ENCODE peak calls at places on chromosomes 16 and 17, in four cellular contexts. One of them, this sample, is unnamed.

GRCh38 chr17:81161536-81161935 is 3.8 kb upstream of the PVALEF start:
- DNase-seq in cardiac fibroblast: no peak
- DNase-seq in activated CD8-positive, alpha-beta memory T cell treated with anti-CD3 and anti-CD28 coated beads, Interleukin-2, amount 10 ng/mL, durations not matched to agents 7 days and 5 days: no peak
- DNase-seq in activated naive CD4-positive, alpha-beta T cell treated with anti-CD3 and anti-CD28 coated beads for 36 hours: no peak
- DNase-seq in this sample: no peak

GRCh38 chr16:85583491-85584181 is 29.5 kb upstream of the GSE1 start:
- DNase-seq in cardiac fibroblast: peak; percentile 63
- DNase-seq in activated CD8-positive, alpha-beta memory T cell treated with anti-CD3 and anti-CD28 coated beads, Interleukin-2, amount 10 ng/mL, durations not matched to agents 7 days and 5 days: no peak
- DNase-seq in activated naive CD4-positive, alpha-beta T cell treated with anti-CD3 and anti-CD28 coated beads for 36 hours: peak; percentile 33
- DNase-seq in this sample: no peak

GRCh38 chr16:75648265-75649076 is 898 bp downstream of the TERF2IP start:
- DNase-seq in cardiac fibroblast: peak; percentile 75
- DNase-seq in activated CD8-positive, alpha-beta memory T cell treated with anti-CD3 and anti-CD28 coated beads, Interleukin-2, amount 10 ng/mL, durations not matched to agents 7 days and 5 days: peak; percentile 92
- DNase-seq in activated naive CD4-positive, alpha-beta T cell treated with anti-CD3 and anti-CD28 coated beads for 36 hours: peak; percentile 93
- DNase-seq in this sample: peak; percentile 83

GRCh38 chr17:2122641-2123302 is 67.9 kb downstream of the HIC1 start:
- DNase-seq in cardiac fibroblast: peak; percentile 91
- DNase-seq in activated CD8-positive, alpha-beta memory T cell treated with anti-CD3 and anti-CD28 coated beads, Interleukin-2, amount 10 ng/mL, durations not matched to agents 7 days and 5 days: no peak
- DNase-seq in activated naive CD4-positive, alpha-beta T cell treated with anti-CD3 and anti-CD28 coated beads for 36 hours: no peak
- DNase-seq in this sample: peak; percentile 73

GRCh38 chr16:64489449-64489848 is 632.4 kb downstream of the CDH11 start:
- DNase-seq in cardiac fibroblast: no peak
- DNase-seq in activated CD8-positive, alpha-beta memory T cell treated with anti-CD3 and anti-CD28 coated beads, Interleukin-2, amount 10 ng/mL, durations not matched to agents 7 days and 5 days: no peak
- DNase-seq in activated naive CD4-positive, alpha-beta T cell treated with anti-CD3 and anti-CD28 coated beads for 36 hours: no peak
- DNase-seq in this sample: no peak

GRCh38 chr17:7019839-7020519 is 2.9 kb upstream of the BCL6B start:
- DNase-seq in cardiac fibroblast: peak; percentile 66
- DNase-seq in activated CD8-positive, alpha-beta memory T cell treated with anti-CD3 and anti-CD28 coated beads, Interleukin-2, amount 10 ng/mL, durations not matched to agents 7 days and 5 days: no peak
- DNase-seq in activated naive CD4-positive, alpha-beta T cell treated with anti-CD3 and anti-CD28 coated beads for 36 hours: no peak
- DNase-seq in this sample: peak; percentile 60

GRCh38 chr16:200388-200787 is 20.1 kb downstream of the HBQ1 start:
- DNase-seq in cardiac fibroblast: peak; percentile 41
- DNase-seq in activated CD8-positive, alpha-beta memory T cell treated with anti-CD3 and anti-CD28 coated beads, Interleukin-2, amount 10 ng/mL, durations not matched to agents 7 days and 5 days: no peak
- DNase-seq in activated naive CD4-positive, alpha-beta T cell treated with anti-CD3 and anti-CD28 coated beads for 36 hours: no peak
- DNase-seq in this sample: no peak

GRCh38 chr16:72620853-72621252 is 427.1 kb downstream of the ZFHX3 start:
- DNase-seq in cardiac fibroblast: no peak
- DNase-seq in activated CD8-positive, alpha-beta memory T cell treated with anti-CD3 and anti-CD28 coated beads, Interleukin-2, amount 10 ng/mL, durations not matched to agents 7 days and 5 days: no peak
- DNase-seq in activated naive CD4-positive, alpha-beta T cell treated with anti-CD3 and anti-CD28 coated beads for 36 hours: no peak
- DNase-seq in this sample: no peak

GRCh38 chr16:84604477-84605013 is 13.3 kb downstream of the COTL1 start:
- DNase-seq in cardiac fibroblast: no peak
- DNase-seq in activated CD8-positive, alpha-beta memory T cell treated with anti-CD3 and anti-CD28 coated beads, Interleukin-2, amount 10 ng/mL, durations not matched to agents 7 days and 5 days: no peak
- DNase-seq in activated naive CD4-positive, alpha-beta T cell treated with anti-CD3 and anti-CD28 coated beads for 36 hours: no peak
- DNase-seq in this sample: no peak

GRCh38 chr17:32627233-32628008 is 140.6 kb downstream of the CDK5R1 start:
- DNase-seq in cardiac fibroblast: peak; percentile 14
- DNase-seq in activated CD8-positive, alpha-beta memory T cell treated with anti-CD3 and anti-CD28 coated beads, Interleukin-2, amount 10 ng/mL, durations not matched to agents 7 days and 5 days: no peak
- DNase-seq in activated naive CD4-positive, alpha-beta T cell treated with anti-CD3 and anti-CD28 coated beads for 36 hours: no peak
- DNase-seq in this sample: no peak

GRCh38 chr17:46978489-46979022 is 497 bp downstream of the RPRML start:
- DNase-seq in cardiac fibroblast: no peak
- DNase-seq in activated CD8-positive, alpha-beta memory T cell treated with anti-CD3 and anti-CD28 coated beads, Interleukin-2, amount 10 ng/mL, durations not matched to agents 7 days and 5 days: no peak
- DNase-seq in activated naive CD4-positive, alpha-beta T cell treated with anti-CD3 and anti-CD28 coated beads for 36 hours: no peak
- DNase-seq in this sample: no peak

GRCh38 chr16:81558444-81559175 is 114.0 kb downstream of the CMIP start:
- DNase-seq in cardiac fibroblast: no peak
- DNase-seq in activated CD8-positive, alpha-beta memory T cell treated with anti-CD3 and anti-CD28 coated beads, Interleukin-2, amount 10 ng/mL, durations not matched to agents 7 days and 5 days: no peak
- DNase-seq in activated naive CD4-positive, alpha-beta T cell treated with anti-CD3 and anti-CD28 coated beads for 36 hours: no peak
- DNase-seq in this sample: no peak

GRCh38 chr17:27976331-27976730 is 66.1 kb upstream of the NLK start:
- DNase-seq in cardiac fibroblast: no peak
- DNase-seq in activated CD8-positive, alpha-beta memory T cell treated with anti-CD3 and anti-CD28 coated beads, Interleukin-2, amount 10 ng/mL, durations not matched to agents 7 days and 5 days: no peak
- DNase-seq in activated naive CD4-positive, alpha-beta T cell treated with anti-CD3 and anti-CD28 coated beads for 36 hours: no peak
- DNase-seq in this sample: no peak

GRCh38 chr16:55271945-55272513 is 52.0 kb upstream of the IRX6 start:
- DNase-seq in cardiac fibroblast: no peak
- DNase-seq in activated CD8-positive, alpha-beta memory T cell treated with anti-CD3 and anti-CD28 coated beads, Interleukin-2, amount 10 ng/mL, durations not matched to agents 7 days and 5 days: no peak
- DNase-seq in activated naive CD4-positive, alpha-beta T cell treated with anti-CD3 and anti-CD28 coated beads for 36 hours: no peak
- DNase-seq in this sample: no peak

GRCh38 chr17:54536306-54536705 is 364.3 kb upstream of the TOM1L1 start:
- DNase-seq in cardiac fibroblast: no peak
- DNase-seq in activated CD8-positive, alpha-beta memory T cell treated with anti-CD3 and anti-CD28 coated beads, Interleukin-2, amount 10 ng/mL, durations not matched to agents 7 days and 5 days: no peak
- DNase-seq in activated naive CD4-positive, alpha-beta T cell treated with anti-CD3 and anti-CD28 coated beads for 36 hours: no peak
- DNase-seq in this sample: no peak

GRCh38 chr17:12316021-12316420 is 295.3 kb downstream of the MAP2K4 start:
- DNase-seq in cardiac fibroblast: no peak
- DNase-seq in activated CD8-positive, alpha-beta memory T cell treated with anti-CD3 and anti-CD28 coated beads, Interleukin-2, amount 10 ng/mL, durations not matched to agents 7 days and 5 days: no peak
- DNase-seq in activated naive CD4-positive, alpha-beta T cell treated with anti-CD3 and anti-CD28 coated beads for 36 hours: no peak
- DNase-seq in this sample: no peak

GRCh38 chr16:5928476-5929055 is 831.0 kb upstream of the EEF2KMT start:
- DNase-seq in cardiac fibroblast: no peak
- DNase-seq in activated CD8-positive, alpha-beta memory T cell treated with anti-CD3 and anti-CD28 coated beads, Interleukin-2, amount 10 ng/mL, durations not matched to agents 7 days and 5 days: no peak
- DNase-seq in activated naive CD4-positive, alpha-beta T cell treated with anti-CD3 and anti-CD28 coated beads for 36 hours: no peak
- DNase-seq in this sample: no peak

GRCh38 chr16:31071861-31072260 is 2.2 kb downstream of the ZNF668 start:
- DNase-seq in cardiac fibroblast: peak; percentile 58
- DNase-seq in activated CD8-positive, alpha-beta memory T cell treated with anti-CD3 and anti-CD28 coated beads, Interleukin-2, amount 10 ng/mL, durations not matched to agents 7 days and 5 days: no peak
- DNase-seq in activated naive CD4-positive, alpha-beta T cell treated with anti-CD3 and anti-CD28 coated beads for 36 hours: peak; percentile 12
- DNase-seq in this sample: peak; percentile 21

GRCh38 chr17:78562734-78563133 is 14.5 kb downstream of the DNAH17 start:
- DNase-seq in cardiac fibroblast: no peak
- DNase-seq in activated CD8-positive, alpha-beta memory T cell treated with anti-CD3 and anti-CD28 coated beads, Interleukin-2, amount 10 ng/mL, durations not matched to agents 7 days and 5 days: no peak
- DNase-seq in activated naive CD4-positive, alpha-beta T cell treated with anti-CD3 and anti-CD28 coated beads for 36 hours: no peak
- DNase-seq in this sample: no peak